ENCODE peak calls at places on chromosome 15, in six cellular contexts. L is K562, E is uterus, I is breast epithelium, J is cardiac muscle cell, A is gastrocnemius medialis. G is an unnamed sample.

GRCh38 chr15:41078125-41078524 is 38.0 kb downstream of the INO80 start:
- DNase-seq in L (no peak), A (no peak), J (no peak), E (no peak), I (no peak), G (no peak)

GRCh38 chr15:64151727-64152506 is at the start of gene SNX22:
- DNase-seq in J (no peak), A (no peak), L (no peak), I (no peak), E (no peak), G (no peak)

GRCh38 chr15:29242466-29243242 is 27.0 kb downstream of the NSMCE3 start:
- DNase-seq in J (peak; percentile 4), I (no peak), A (no peak), L (no peak), E (no peak), G (no peak)

GRCh38 chr15:39714251-39714650 is 68.4 kb downstream of the FSIP1 start:
- DNase-seq in E (no peak), A (no peak), L (no peak), J (no peak), I (no peak), G (no peak)

GRCh38 chr15:57307527-57308193 is 68.6 kb upstream of the CGNL1 start:
- DNase-seq in I (no peak), J (no peak), L (no peak), E (no peak), A (no peak), G (no peak)

GRCh38 chr15:65578904-65579728 is 31.8 kb downstream of the INTS14 start:
- DNase-seq in J (no peak), E (no peak), A (no peak), I (no peak), L (no peak), G (no peak)

GRCh38 chr15:93235926-93236781 is 147.1 kb upstream of the RGMA start:
- DNase-seq in I (no peak), E (no peak), A (peak; percentile 36), J (no peak), L (no peak), G (no peak)

GRCh38 chr15:62482715-62483429 is 317.8 kb upstream of the C2CD4B start:
- DNase-seq in J (peak; percentile 46), E (no peak), I (no peak), A (no peak), L (peak; percentile 42), G (peak; percentile 15)

GRCh38 chr15:86854186-86854585 is 774.5 kb downstream of the AGBL1 start:
- DNase-seq in J (no peak), L (no peak), E (no peak), I (no peak), A (peak; percentile 20), G (no peak)

GRCh38 chr15:80846416-80846815 is 67.2 kb downstream of the CEMIP start:
- DNase-seq in A (no peak), E (no peak), I (no peak), J (no peak), L (no peak), G (no peak)

GRCh38 chr15:42392309-42393024 is 33.2 kb downstream of the CAPN3 start:
- DNase-seq in J (no peak), L (no peak), A (no peak), I (no peak), E (no peak), G (no peak)

GRCh38 chr15:99361541-99362185 is 110.4 kb downstream of the LRRC28 start:
- DNase-seq in L (peak; percentile 22), J (no peak), E (no peak), I (no peak), A (no peak), G (no peak)

GRCh38 chr15:68420186-68420684 is 11.7 kb downstream of the ITGA11 start:
- DNase-seq in I (peak; percentile 14), L (no peak), A (no peak), J (no peak), E (peak; percentile 46), G (no peak)

GRCh38 chr15:25568751-25569150 is 129.9 kb upstream of the UBE3A start:
- DNase-seq in A (peak; percentile 73), L (no peak), E (no peak), I (no peak), J (no peak), G (no peak)

GRCh38 chr15:38554354-38554753 is 10.3 kb downstream of the RASGRP1 start:
- DNase-seq in E (no peak), J (no peak), L (no peak), I (no peak), A (no peak), G (no peak)

GRCh38 chr15:41650806-41651205 is 9.4 kb upstream of the MGA start:
- DNase-seq in E (no peak), I (no peak), A (no peak), J (no peak), L (no peak), G (no peak)

GRCh38 chr15:33076937-33077336 is 117.6 kb downstream of the FMN1 start:
- DNase-seq in L (no peak), J (no peak), I (no peak), E (no peak), A (no peak), G (no peak)

GRCh38 chr15:33069161-33069560 is 125.4 kb downstream of the FMN1 start:
- DNase-seq in I (no peak), J (no peak), E (no peak), A (no peak), L (no peak), G (no peak)

GRCh38 chr15:33071451-33071850 is 123.1 kb downstream of the FMN1 start:
- DNase-seq in A (no peak), E (no peak), I (no peak), J (no peak), L (no peak), G (no peak)

DNA sequence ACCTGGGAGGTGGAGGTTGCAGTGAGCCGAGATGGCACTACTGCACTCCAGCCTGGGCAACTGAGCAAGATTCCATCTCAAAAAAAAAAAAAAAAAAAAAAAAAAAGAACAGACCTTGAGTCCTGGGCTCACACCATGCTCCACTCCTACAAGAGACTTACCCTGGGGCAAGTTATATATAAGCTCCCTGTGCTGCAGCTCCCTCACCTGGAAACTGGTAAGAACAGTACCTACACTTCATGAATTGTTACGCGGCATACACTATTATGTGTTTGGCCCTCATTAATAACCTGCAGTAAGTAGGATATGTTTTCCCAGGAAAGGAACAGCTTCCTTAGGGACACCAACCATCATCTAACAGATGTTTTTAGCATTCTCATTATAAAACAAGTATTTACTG is 119.6 kb downstream of the FMN1 start:
- DNase-seq in L (no peak), I (no peak), A (no peak), E (no peak), J (no peak), G (no peak)
- TF ChIP-seq CTCF in L (no peak), I (no peak), A (no peak), E (no peak), J (no peak), G (no peak)

GRCh38 chr15:101036189-101036588 is 117.0 kb downstream of the LRRK1 start:
- DNase-seq in I (no peak), J (no peak), E (no peak), A (no peak), L (no peak), G (no peak)

GRCh38 chr15:101035611-101036010 is 116.5 kb downstream of the LRRK1 start:
- DNase-seq in J (no peak), A (no peak), E (no peak), L (no peak), I (no peak), G (no peak)

GRCh38 chr15:101039461-101039860 is 120.3 kb downstream of the LRRK1 start:
- DNase-seq in L (no peak), J (peak; percentile 94), A (no peak), I (no peak), E (peak; percentile 37), G (no peak)

GRCh38 chr15:101037090-101037830 is 118.1 kb downstream of the LRRK1 start:
- DNase-seq in I (no peak), L (no peak), J (no peak), E (peak; percentile 6), A (no peak), G (no peak)

DNA sequence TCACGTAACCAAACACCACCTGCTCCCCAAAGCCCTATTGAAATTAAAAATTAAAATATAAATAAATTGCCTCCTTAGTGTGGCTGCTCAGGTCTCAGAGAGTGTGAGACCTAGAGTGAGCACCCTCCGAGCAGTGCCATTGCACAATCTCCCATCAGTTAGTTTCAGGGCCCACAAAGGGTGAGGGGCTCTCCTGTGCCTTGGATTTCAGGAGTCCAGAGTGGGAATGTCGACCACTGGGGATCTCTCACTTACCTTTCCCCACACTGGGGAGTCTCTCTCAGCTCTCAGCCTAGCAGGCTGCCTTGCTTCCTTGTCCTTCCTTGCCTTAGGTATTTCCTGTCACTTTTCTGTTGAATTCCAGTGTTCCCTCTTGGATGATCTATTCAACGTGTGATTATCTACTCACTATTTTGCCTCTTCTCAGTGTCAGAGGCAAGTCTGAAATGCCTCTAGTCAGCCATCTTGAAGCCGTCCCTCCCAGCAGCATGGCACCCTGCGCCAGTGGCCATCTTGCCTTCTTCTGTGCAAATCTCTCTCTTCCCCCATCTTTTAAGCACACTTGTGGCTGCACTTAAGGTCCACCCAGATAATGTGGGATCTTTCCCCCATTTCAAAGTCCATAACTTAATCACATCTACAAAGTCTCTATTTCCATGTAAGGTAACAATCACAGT is 119.3 kb downstream of the LRRK1 start:
- DNase-seq in J (no peak), I (no peak), A (no peak), E (peak; percentile 2), L (no peak), G (no peak)
- H3K9me3 ChIP-seq in J (no peaks in the 10 kb centered on the region), I (no peaks in the 10 kb centered on the region), A (no peaks in the 10 kb centered on the region), E (no peaks in the 10 kb centered on the region), L (no peaks in the 10 kb centered on the region), G (peaks cover 13% of the 10 kb centered on the region)

GRCh38 chr15:59994855-59995557 is 9.1 kb upstream of the FOXB1 start:
- DNase-seq in J (no peak), I (no peak), L (no peak), E (no peak), A (no peak), G (no peak)

GRCh38 chr15:59993041-59993750 is 10.9 kb upstream of the FOXB1 start:
- DNase-seq in L (no peak), I (no peak), J (no peak), A (no peak), E (no peak), G (no peak)

GRCh38 chr15:59991919-59992318 is 12.2 kb upstream of the FOXB1 start:
- DNase-seq in I (no peak), E (no peak), A (no peak), J (no peak), L (no peak), G (no peak)

GRCh38 chr15:59995568-59996349 is 8.4 kb upstream of the FOXB1 start:
- DNase-seq in J (no peak), I (no peak), L (no peak), E (no peak), A (no peak), G (no peak)

GRCh38 chr15:59993950-59994401 is 10.1 kb upstream of the FOXB1 start:
- DNase-seq in L (peak; percentile 9), I (no peak), A (no peak), E (no peak), J (no peak), G (no peak)
- TF ChIP-seq CTCF in L (peak; percentile 51), I (no peak), A (no peak), E (no peak), J (peak; percentile 14), G (peak; percentile 47)

DNA sequence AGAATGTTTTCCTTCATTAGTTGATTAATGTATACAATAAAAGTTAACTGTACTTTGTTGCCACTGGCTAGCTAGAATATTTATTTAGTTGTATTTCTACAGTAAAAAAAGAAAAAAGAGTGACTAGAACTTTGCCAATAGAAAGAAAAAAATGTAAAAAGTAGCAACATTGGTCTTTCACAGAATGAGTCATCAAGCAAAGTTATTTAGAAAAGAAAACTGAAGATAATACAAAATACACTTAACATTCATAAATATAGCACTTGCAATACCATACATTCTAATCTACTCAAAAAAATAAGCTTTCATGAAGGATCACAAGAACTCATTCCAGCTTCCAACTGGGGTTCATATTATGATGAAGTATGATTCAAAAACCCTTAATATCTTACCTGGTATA is 83.4 kb downstream of the AQR start:
- DNase-seq in I (no peak), J (peak; percentile 7), E (no peak), L (no peak), A (no peak), G (no peak)
- H3K9me3 ChIP-seq in I (no peaks in the 10 kb centered on the region), J (no peaks in the 10 kb centered on the region), E (no peaks in the 10 kb centered on the region), L (no peaks in the 10 kb centered on the region), A (no peaks in the 10 kb centered on the region), G (no peaks in the 10 kb centered on the region)

G was measured in Panc1.